ENCODE peak calls at places on chromosomes 16 and 17, in ten cellular contexts. N is brain microvascular endothelial cell; U is Daoy; M is body of pancreas; I is naive thymus-derived CD8-positive, alpha-beta T cell; V is HS-5; Y is psoas muscle; D is NK-92 treated with Interleukin-12 subunit alpha and Interleukin-12 subunit beta, amount 100 ng/mL, for 24 hours; S is RWPE1; Z is H54. E is an unnamed sample.

GRCh38 chr16:53232826-53233529 is 178.2 kb downstream of the CHD9 start:
- DNase-seq in U (no peak), D (no peak), N (no peak), Y (no peak), V (no peak), M (no peak), Z (no peak), S (no peak), I (no peak), E (no peak)

GRCh38 chr17:13865650-13866049 is 203.7 kb upstream of the COX10 start:
- DNase-seq in V (no peak), S (no peak), Y (no peak), D (no peak), M (no peak), N (no peak), I (no peak), U (no peak), Z (no peak), E (no peak)

GRCh38 chr17:3893003-3893719 is at the start of gene CAMKK1:
- DNase-seq in N (peak; percentile 60), D (peak; percentile 34), V (no peak), Z (peak; percentile 93), S (peak; percentile 96), I (peak; percentile 91), M (peak; percentile 90), Y (peak; percentile 93), U (peak; percentile 93), E (peak; percentile 96)

GRCh38 chr17:27635275-27635823 is 4.4 kb downstream of the LGALS9 start:
- DNase-seq in D (no peak), S (no peak), M (no peak), V (no peak), U (no peak), Z (no peak), N (no peak), Y (no peak), I (no peak), E (no peak)

GRCh38 chr16:2856686-2857450 is 1.1 kb downstream of the PRSS22 start:
- DNase-seq in Y (no peak), U (no peak), S (no peak), M (no peak), Z (no peak), N (no peak), D (no peak), I (no peak), V (no peak), E (no peak)

GRCh38 chr17:17866425-17866824 is 29.6 kb upstream of the SREBF1 start:
- DNase-seq in V (no peak), N (no peak), U (no peak), Y (no peak), S (no peak), D (no peak), I (no peak), M (no peak), Z (no peak), E (no peak)

GRCh38 chr16:30354423-30355143 is 525 bp downstream of the CD2BP2 start:
- DNase-seq in V (no peak), S (no peak), D (no peak), Z (no peak), Y (no peak), M (no peak), N (no peak), I (no peak), U (no peak), E (no peak)

GRCh38 chr17:17342242-17342945 is 39.2 kb downstream of the NT5M start:
- DNase-seq in I (no peak), N (no peak), M (no peak), V (no peak), D (no peak), Y (no peak), S (no peak), U (no peak), Z (no peak), E (peak; percentile 1)

GRCh38 chr16:85798901-85799496 is 345 bp downstream of the EMC8 start:
- DNase-seq in S (peak; percentile 58), Y (no peak), U (peak; percentile 28), I (no peak), M (no peak), D (no peak), N (no peak), V (no peak), Z (peak; percentile 63), E (peak; percentile 74)

GRCh38 chr16:59459811-59460210 is 725.7 kb upstream of the GOT2 start:
- DNase-seq in V (no peak), D (no peak), S (no peak), Z (no peak), I (no peak), M (no peak), Y (no peak), U (no peak), N (peak; percentile 70), E (no peak)

GRCh38 chr17:2905269-2905668 is 109.0 kb downstream of the RAP1GAP2 start:
- DNase-seq in V (no peak), S (no peak), I (no peak), Z (no peak), D (no peak), M (no peak), Y (no peak), N (no peak), U (no peak), E (no peak)

GRCh38 chr17:17275991-17276390 is 5.1 kb downstream of the COPS3 start:
- DNase-seq in Z (no peak), D (no peak), S (no peak), M (no peak), V (no peak), N (no peak), Y (no peak), U (no peak), I (no peak), E (no peak)

GRCh38 chr17:27560668-27561067 is 70.3 kb upstream of the LGALS9 start:
- DNase-seq in I (no peak), S (no peak), N (no peak), D (no peak), Z (no peak), V (no peak), M (peak; percentile 92), U (peak; percentile 55), Y (peak; percentile 32), E (no peak)

E was measured in 8988T.